ENCODE peak calls at places on chromosomes 11 and 22, in ten cellular contexts. One of them, this sample, is unnamed.

GRCh38 chr11:11263238-11264030 is 89.6 kb downstream of the CSNK2A3 start:
- DNase-seq in amniotic stem cell: no peak
- DNase-seq in activated CD4-positive, alpha-beta T cell treated with anti-CD3 and anti-CD28 coated beads for 48 hours: no peak
- DNase-seq in BJ: no peak
- DNase-seq in transverse colon: no peak
- DNase-seq in dorsolateral prefrontal cortex: peak; percentile 39
- DNase-seq in CD4-positive, alpha-beta memory T cell: no peak
- DNase-seq in A549: no peak
- DNase-seq in activated T-cell treated with anti-CD3 and anti-CD28 coated beads for 48 hours: no peak
- DNase-seq in NCI-H1105 treated with DMSO at 0.1 percent for 48 hours: peak; percentile 92
- DNase-seq in this sample: peak; percentile 73

GRCh38 chr22:48959496-48959895 is 868.2 kb downstream of the BRD1 start:
- DNase-seq in A549: no peak
- DNase-seq in amniotic stem cell: no peak
- DNase-seq in activated CD4-positive, alpha-beta T cell treated with anti-CD3 and anti-CD28 coated beads for 48 hours: no peak
- DNase-seq in BJ: no peak
- DNase-seq in NCI-H1105 treated with DMSO at 0.1 percent for 48 hours: no peak
- DNase-seq in dorsolateral prefrontal cortex: no peak
- DNase-seq in transverse colon: no peak
- DNase-seq in CD4-positive, alpha-beta memory T cell: no peak
- DNase-seq in activated T-cell treated with anti-CD3 and anti-CD28 coated beads for 48 hours: no peak
- DNase-seq in this sample: no peak

GRCh38 chr22:31344369-31345330 is 1.5 kb downstream of the PATZ1 start:
- DNase-seq in transverse colon: peak; percentile 64
- DNase-seq in A549: no peak
- DNase-seq in BJ: no peak
- DNase-seq in CD4-positive, alpha-beta memory T cell: peak; percentile 57
- DNase-seq in NCI-H1105 treated with DMSO at 0.1 percent for 48 hours: peak; percentile 15
- DNase-seq in activated T-cell treated with anti-CD3 and anti-CD28 coated beads for 48 hours: peak; percentile 21
- DNase-seq in dorsolateral prefrontal cortex: peak; percentile 32
- DNase-seq in amniotic stem cell: no peak
- DNase-seq in activated CD4-positive, alpha-beta T cell treated with anti-CD3 and anti-CD28 coated beads for 48 hours: peak; percentile 40
- DNase-seq in this sample: no peak

GRCh38 chr22:43829904-43830851 is 18.1 kb upstream of the EFCAB6 start:
- DNase-seq in BJ: no peak
- DNase-seq in activated CD4-positive, alpha-beta T cell treated with anti-CD3 and anti-CD28 coated beads for 48 hours: no peak
- DNase-seq in activated T-cell treated with anti-CD3 and anti-CD28 coated beads for 48 hours: no peak
- DNase-seq in transverse colon: no peak
- DNase-seq in NCI-H1105 treated with DMSO at 0.1 percent for 48 hours: no peak
- DNase-seq in dorsolateral prefrontal cortex: peak; percentile 63
- DNase-seq in CD4-positive, alpha-beta memory T cell: no peak
- DNase-seq in A549: no peak
- DNase-seq in amniotic stem cell: no peak
- DNase-seq in this sample: no peak

GRCh38 chr11:99614353-99614752 is 593.6 kb downstream of the CNTN5 start:
- DNase-seq in A549: no peak
- DNase-seq in activated T-cell treated with anti-CD3 and anti-CD28 coated beads for 48 hours: no peak
- DNase-seq in dorsolateral prefrontal cortex: no peak
- DNase-seq in CD4-positive, alpha-beta memory T cell: no peak
- DNase-seq in NCI-H1105 treated with DMSO at 0.1 percent for 48 hours: no peak
- DNase-seq in amniotic stem cell: no peak
- DNase-seq in BJ: no peak
- DNase-seq in transverse colon: no peak
- DNase-seq in activated CD4-positive, alpha-beta T cell treated with anti-CD3 and anti-CD28 coated beads for 48 hours: no peak
- DNase-seq in this sample: no peak

GRCh38 chr11:5564259-5565019 is 16.1 kb upstream of the OR52H1 start:
- DNase-seq in A549: no peak
- DNase-seq in activated CD4-positive, alpha-beta T cell treated with anti-CD3 and anti-CD28 coated beads for 48 hours: no peak
- DNase-seq in activated T-cell treated with anti-CD3 and anti-CD28 coated beads for 48 hours: no peak
- DNase-seq in CD4-positive, alpha-beta memory T cell: no peak
- DNase-seq in transverse colon: no peak
- DNase-seq in dorsolateral prefrontal cortex: no peak
- DNase-seq in BJ: no peak
- DNase-seq in NCI-H1105 treated with DMSO at 0.1 percent for 48 hours: no peak
- DNase-seq in amniotic stem cell: no peak
- DNase-seq in this sample: no peak

GRCh38 chr11:702731-703461 is 3.1 kb upstream of the EPS8L2 start:
- DNase-seq in A549: no peak
- DNase-seq in activated T-cell treated with anti-CD3 and anti-CD28 coated beads for 48 hours: no peak
- DNase-seq in transverse colon: peak; percentile 77
- DNase-seq in BJ: no peak
- DNase-seq in amniotic stem cell: no peak
- DNase-seq in activated CD4-positive, alpha-beta T cell treated with anti-CD3 and anti-CD28 coated beads for 48 hours: no peak
- DNase-seq in CD4-positive, alpha-beta memory T cell: peak; percentile 17
- DNase-seq in dorsolateral prefrontal cortex: no peak
- DNase-seq in NCI-H1105 treated with DMSO at 0.1 percent for 48 hours: no peak
- DNase-seq in this sample: no peak

GRCh38 chr11:13269775-13270174 is 7.8 kb upstream of the BMAL1 start:
- DNase-seq in dorsolateral prefrontal cortex: no peak
- DNase-seq in transverse colon: no peak
- DNase-seq in activated T-cell treated with anti-CD3 and anti-CD28 coated beads for 48 hours: no peak
- DNase-seq in BJ: no peak
- DNase-seq in NCI-H1105 treated with DMSO at 0.1 percent for 48 hours: no peak
- DNase-seq in CD4-positive, alpha-beta memory T cell: no peak
- DNase-seq in amniotic stem cell: no peak
- DNase-seq in activated CD4-positive, alpha-beta T cell treated with anti-CD3 and anti-CD28 coated beads for 48 hours: no peak
- DNase-seq in A549: no peak
- DNase-seq in this sample: no peak

GRCh38 chr11:2300290-2300935 is 1.3 kb downstream of the C11orf21 start:
- DNase-seq in A549: no peak
- DNase-seq in activated CD4-positive, alpha-beta T cell treated with anti-CD3 and anti-CD28 coated beads for 48 hours: peak; percentile 21
- DNase-seq in BJ: no peak
- DNase-seq in NCI-H1105 treated with DMSO at 0.1 percent for 48 hours: no peak
- DNase-seq in dorsolateral prefrontal cortex: no peak
- DNase-seq in transverse colon: no peak
- DNase-seq in CD4-positive, alpha-beta memory T cell: no peak
- DNase-seq in amniotic stem cell: no peak
- DNase-seq in activated T-cell treated with anti-CD3 and anti-CD28 coated beads for 48 hours: no peak
- DNase-seq in this sample: no peak

GRCh38 chr11:12204506-12204905 is 94.1 kb downstream of the MICAL2 start:
- DNase-seq in NCI-H1105 treated with DMSO at 0.1 percent for 48 hours: no peak
- DNase-seq in dorsolateral prefrontal cortex: no peak
- DNase-seq in activated T-cell treated with anti-CD3 and anti-CD28 coated beads for 48 hours: no peak
- DNase-seq in CD4-positive, alpha-beta memory T cell: no peak
- DNase-seq in BJ: no peak
- DNase-seq in amniotic stem cell: no peak
- DNase-seq in A549: no peak
- DNase-seq in activated CD4-positive, alpha-beta T cell treated with anti-CD3 and anti-CD28 coated beads for 48 hours: peak; percentile 30
- DNase-seq in transverse colon: no peak
- DNase-seq in this sample: no peak

GRCh38 chr11:17351510-17352176 is at the start of gene NCR3LG1:
- DNase-seq in A549: peak; percentile 45
- DNase-seq in NCI-H1105 treated with DMSO at 0.1 percent for 48 hours: peak; percentile 38
- DNase-seq in CD4-positive, alpha-beta memory T cell: peak; percentile 81
- DNase-seq in activated T-cell treated with anti-CD3 and anti-CD28 coated beads for 48 hours: peak; percentile 48
- DNase-seq in dorsolateral prefrontal cortex: peak; percentile 69
- DNase-seq in activated CD4-positive, alpha-beta T cell treated with anti-CD3 and anti-CD28 coated beads for 48 hours: peak; percentile 67
- DNase-seq in amniotic stem cell: peak; percentile 35
- DNase-seq in transverse colon: peak; percentile 85
- DNase-seq in BJ: peak; percentile 5
- DNase-seq in this sample: no peak

GRCh38 chr22:48424201-48424627 is 1403.5 kb downstream of the BRD1 start:
- DNase-seq in activated T-cell treated with anti-CD3 and anti-CD28 coated beads for 48 hours: no peak
- DNase-seq in amniotic stem cell: no peak
- DNase-seq in dorsolateral prefrontal cortex: no peak
- DNase-seq in transverse colon: no peak
- DNase-seq in A549: no peak
- DNase-seq in NCI-H1105 treated with DMSO at 0.1 percent for 48 hours: no peak
- DNase-seq in CD4-positive, alpha-beta memory T cell: no peak
- DNase-seq in activated CD4-positive, alpha-beta T cell treated with anti-CD3 and anti-CD28 coated beads for 48 hours: no peak
- DNase-seq in BJ: no peak
- DNase-seq in this sample: no peak

GRCh38 chr11:16309226-16309625 is 47.1 kb downstream of the SOX6 start:
- DNase-seq in dorsolateral prefrontal cortex: no peak
- DNase-seq in amniotic stem cell: no peak
- DNase-seq in transverse colon: no peak
- DNase-seq in A549: no peak
- DNase-seq in BJ: no peak
- DNase-seq in NCI-H1105 treated with DMSO at 0.1 percent for 48 hours: peak; percentile 40
- DNase-seq in activated T-cell treated with anti-CD3 and anti-CD28 coated beads for 48 hours: no peak
- DNase-seq in activated CD4-positive, alpha-beta T cell treated with anti-CD3 and anti-CD28 coated beads for 48 hours: no peak
- DNase-seq in CD4-positive, alpha-beta memory T cell: no peak
- DNase-seq in this sample: no peak

GRCh38 chr11:120858740-120859139 is 165.2 kb upstream of the TBCEL start:
- DNase-seq in transverse colon: no peak
- DNase-seq in activated CD4-positive, alpha-beta T cell treated with anti-CD3 and anti-CD28 coated beads for 48 hours: no peak
- DNase-seq in activated T-cell treated with anti-CD3 and anti-CD28 coated beads for 48 hours: no peak
- DNase-seq in dorsolateral prefrontal cortex: no peak
- DNase-seq in CD4-positive, alpha-beta memory T cell: no peak
- DNase-seq in BJ: no peak
- DNase-seq in amniotic stem cell: no peak
- DNase-seq in A549: peak; percentile 4
- DNase-seq in NCI-H1105 treated with DMSO at 0.1 percent for 48 hours: no peak
- DNase-seq in this sample: no peak

GRCh38 chr22:18133452-18133851 is 16.5 kb upstream of the USP18 start:
- DNase-seq in activated CD4-positive, alpha-beta T cell treated with anti-CD3 and anti-CD28 coated beads for 48 hours: no peak
- DNase-seq in BJ: no peak
- DNase-seq in amniotic stem cell: no peak
- DNase-seq in activated T-cell treated with anti-CD3 and anti-CD28 coated beads for 48 hours: no peak
- DNase-seq in transverse colon: no peak
- DNase-seq in CD4-positive, alpha-beta memory T cell: no peak
- DNase-seq in dorsolateral prefrontal cortex: no peak
- DNase-seq in A549: no peak
- DNase-seq in NCI-H1105 treated with DMSO at 0.1 percent for 48 hours: no peak
- DNase-seq in this sample: no peak

GRCh38 chr22:49676783-49677494 is 150.7 kb downstream of the BRD1 start:
- DNase-seq in BJ: no peak
- DNase-seq in amniotic stem cell: no peak
- DNase-seq in activated CD4-positive, alpha-beta T cell treated with anti-CD3 and anti-CD28 coated beads for 48 hours: no peak
- DNase-seq in activated T-cell treated with anti-CD3 and anti-CD28 coated beads for 48 hours: no peak
- DNase-seq in NCI-H1105 treated with DMSO at 0.1 percent for 48 hours: no peak
- DNase-seq in CD4-positive, alpha-beta memory T cell: no peak
- DNase-seq in dorsolateral prefrontal cortex: no peak
- DNase-seq in transverse colon: no peak
- DNase-seq in A549: no peak
- DNase-seq in this sample: no peak

GRCh38 chr11:18105086-18105801 is 638 bp downstream of the SAAL1 start:
- DNase-seq in amniotic stem cell: no peak
- DNase-seq in transverse colon: no peak
- DNase-seq in activated CD4-positive, alpha-beta T cell treated with anti-CD3 and anti-CD28 coated beads for 48 hours: peak; percentile 21
- DNase-seq in dorsolateral prefrontal cortex: no peak
- DNase-seq in BJ: no peak
- DNase-seq in activated T-cell treated with anti-CD3 and anti-CD28 coated beads for 48 hours: no peak
- DNase-seq in NCI-H1105 treated with DMSO at 0.1 percent for 48 hours: no peak
- DNase-seq in A549: peak; percentile 6
- DNase-seq in CD4-positive, alpha-beta memory T cell: no peak
- DNase-seq in this sample: no peak

GRCh38 chr22:37176464-37177061 is 11.5 kb downstream of the C1QTNF6 start:
- DNase-seq in dorsolateral prefrontal cortex: no peak
- DNase-seq in activated CD4-positive, alpha-beta T cell treated with anti-CD3 and anti-CD28 coated beads for 48 hours: no peak
- DNase-seq in amniotic stem cell: no peak
- DNase-seq in transverse colon: peak; percentile 52
- DNase-seq in A549: no peak
- DNase-seq in NCI-H1105 treated with DMSO at 0.1 percent for 48 hours: no peak
- DNase-seq in CD4-positive, alpha-beta memory T cell: no peak
- DNase-seq in BJ: no peak
- DNase-seq in activated T-cell treated with anti-CD3 and anti-CD28 coated beads for 48 hours: no peak
- DNase-seq in this sample: no peak

GRCh38 chr11:453564-453963 is 3.5 kb downstream of the PTDSS2 start:
- DNase-seq in BJ: no peak
- DNase-seq in A549: no peak
- DNase-seq in activated T-cell treated with anti-CD3 and anti-CD28 coated beads for 48 hours: no peak
- DNase-seq in NCI-H1105 treated with DMSO at 0.1 percent for 48 hours: no peak
- DNase-seq in transverse colon: no peak
- DNase-seq in activated CD4-positive, alpha-beta T cell treated with anti-CD3 and anti-CD28 coated beads for 48 hours: no peak
- DNase-seq in amniotic stem cell: no peak
- DNase-seq in CD4-positive, alpha-beta memory T cell: peak; percentile 30
- DNase-seq in dorsolateral prefrontal cortex: no peak
- DNase-seq in this sample: no peak

GRCh38 chr22:46951973-46952372 is 189.5 kb downstream of the TBC1D22A start:
- DNase-seq in dorsolateral prefrontal cortex: no peak
- DNase-seq in A549: no peak
- DNase-seq in activated CD4-positive, alpha-beta T cell treated with anti-CD3 and anti-CD28 coated beads for 48 hours: no peak
- DNase-seq in NCI-H1105 treated with DMSO at 0.1 percent for 48 hours: no peak
- DNase-seq in BJ: no peak
- DNase-seq in amniotic stem cell: no peak
- DNase-seq in CD4-positive, alpha-beta memory T cell: no peak
- DNase-seq in activated T-cell treated with anti-CD3 and anti-CD28 coated beads for 48 hours: no peak
- DNase-seq in transverse colon: peak; percentile 2
- DNase-seq in this sample: no peak

GRCh38 chr22:39068033-39068785 is 8.9 kb upstream of the APOBEC3G start:
- DNase-seq in A549: no peak
- DNase-seq in amniotic stem cell: no peak
- DNase-seq in CD4-positive, alpha-beta memory T cell: no peak
- DNase-seq in BJ: no peak
- DNase-seq in activated CD4-positive, alpha-beta T cell treated with anti-CD3 and anti-CD28 coated beads for 48 hours: no peak
- DNase-seq in transverse colon: no peak
- DNase-seq in NCI-H1105 treated with DMSO at 0.1 percent for 48 hours: no peak
- DNase-seq in dorsolateral prefrontal cortex: no peak
- DNase-seq in activated T-cell treated with anti-CD3 and anti-CD28 coated beads for 48 hours: no peak
- DNase-seq in this sample: no peak

GRCh38 chr11:129319201-129319600 is 56.4 kb upstream of the BARX2 start:
- DNase-seq in A549: no peak
- DNase-seq in NCI-H1105 treated with DMSO at 0.1 percent for 48 hours: no peak
- DNase-seq in dorsolateral prefrontal cortex: no peak
- DNase-seq in activated CD4-positive, alpha-beta T cell treated with anti-CD3 and anti-CD28 coated beads for 48 hours: no peak
- DNase-seq in activated T-cell treated with anti-CD3 and anti-CD28 coated beads for 48 hours: no peak
- DNase-seq in amniotic stem cell: no peak
- DNase-seq in transverse colon: no peak
- DNase-seq in CD4-positive, alpha-beta memory T cell: no peak
- DNase-seq in BJ: no peak
- DNase-seq in this sample: no peak

GRCh38 chr22:44701824-44702478 is at the start of gene PRR5:
- DNase-seq in BJ: peak; percentile 29
- DNase-seq in activated T-cell treated with anti-CD3 and anti-CD28 coated beads for 48 hours: peak; percentile 77
- DNase-seq in amniotic stem cell: peak; percentile 38
- DNase-seq in transverse colon: peak; percentile 84
- DNase-seq in CD4-positive, alpha-beta memory T cell: peak; percentile 89
- DNase-seq in A549: peak; percentile 66
- DNase-seq in activated CD4-positive, alpha-beta T cell treated with anti-CD3 and anti-CD28 coated beads for 48 hours: peak; percentile 83
- DNase-seq in dorsolateral prefrontal cortex: no peak
- DNase-seq in NCI-H1105 treated with DMSO at 0.1 percent for 48 hours: peak; percentile 31
- DNase-seq in this sample: no peak

GRCh38 chr11:17641792-17642350 is 77.5 kb upstream of the MYOD1 start:
- DNase-seq in transverse colon: no peak
- DNase-seq in CD4-positive, alpha-beta memory T cell: no peak
- DNase-seq in dorsolateral prefrontal cortex: no peak
- DNase-seq in BJ: no peak
- DNase-seq in amniotic stem cell: no peak
- DNase-seq in activated CD4-positive, alpha-beta T cell treated with anti-CD3 and anti-CD28 coated beads for 48 hours: no peak
- DNase-seq in NCI-H1105 treated with DMSO at 0.1 percent for 48 hours: no peak
- DNase-seq in activated T-cell treated with anti-CD3 and anti-CD28 coated beads for 48 hours: no peak
- DNase-seq in A549: no peak
- DNase-seq in this sample: no peak